ENCODE peak calls at places on chromosome 1, in six cellular contexts. A is IMR-90, L is H9, H is H1, N is trophoblast cell, E is neuronal stem cell. O is an unnamed sample.
A peak's percentile ranks its signal among the peaks of the same experiment; 100 is the strongest.

GRCh38 chr1:99266731-99267130 is 2.4 kb downstream of the PLPPR4 start:
- DNase-seq in E (no peak), A (peak; percentile 96), N (no peak), H (no peak), L (no peak), O (peak; percentile 85)

GRCh38 chr1:66778969-66779368 is 22.1 kb downstream of the INSL5 start:
- DNase-seq in N (no peak), A (no peak), L (no peak), H (no peak), E (no peak), O (no peak)

GRCh38 chr1:63812071-63812700 is 38.4 kb downstream of the ROR1 start:
- DNase-seq in N (no peak), L (no peak), H (no peak), A (no peak), E (no peak), O (no peak)

GRCh38 chr1:15418811-15419515 is 9.3 kb downstream of the EFHD2 start:
- DNase-seq in L (no peak), H (no peak), E (no peak), A (no peak), N (no peak), O (no peak)

GRCh38 chr1:162976628-162977027 is 92.5 kb upstream of the RGS4 start:
- DNase-seq in H (no peak), N (no peak), L (no peak), A (no peak), E (no peak), O (no peak)

GRCh38 chr1:33319186-33319948 is 1.5 kb downstream of the A3GALT2 start:
- DNase-seq in L (no peak), A (no peak), N (no peak), H (no peak), E (no peak), O (no peak)

GRCh38 chr1:40856656-40857302 is 5.4 kb downstream of the CITED4 start:
- DNase-seq in A (no peak), N (no peak), L (no peak), H (no peak), E (no peak), O (no peak)

GRCh38 chr1:169999357-169999756 is 75.1 kb downstream of the KIFAP3 start:
- DNase-seq in N (no peak), H (no peak), E (no peak), L (no peak), A (peak; percentile 84), O (peak; percentile 43)

GRCh38 chr1:62184291-62184690 is 10.4 kb upstream of the L1TD1 start:
- DNase-seq in N (no peak), L (peak; percentile 5), A (no peak), H (no peak), E (no peak), O (no peak)

GRCh38 chr1:62178372-62178771 is 16.3 kb upstream of the L1TD1 start:
- DNase-seq in H (no peak), A (no peak), L (no peak), E (no peak), N (no peak), O (no peak)

GRCh38 chr1:62177621-62178020 is 17.0 kb upstream of the L1TD1 start:
- DNase-seq in A (no peak), E (no peak), L (no peak), N (no peak), H (no peak), O (no peak)

GRCh38 chr1:62180649-62181048 is 14.0 kb upstream of the L1TD1 start:
- DNase-seq in A (no peak), H (no peak), N (peak; percentile 90), E (no peak), L (no peak), O (no peak)

DNA sequence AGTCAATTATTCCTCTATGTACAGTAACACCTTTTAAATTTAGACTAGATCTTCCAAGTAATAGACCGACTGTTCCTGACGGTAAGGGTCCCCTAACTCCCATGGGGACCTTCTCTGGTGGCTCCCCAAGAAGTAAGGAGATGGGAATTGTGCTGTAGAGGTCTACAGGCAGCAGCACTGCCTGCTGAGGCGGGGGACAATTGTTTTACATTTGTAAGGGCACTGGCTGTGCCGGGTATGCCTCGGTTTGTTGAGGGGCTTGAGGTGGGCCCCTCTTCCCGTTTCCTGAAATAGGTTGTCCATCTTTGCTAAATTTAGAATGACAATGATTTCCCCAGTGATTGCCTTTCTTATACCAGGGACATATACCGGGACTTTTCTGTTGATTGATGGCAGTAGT is 13.1 kb upstream of the L1TD1 start:
- DNase-seq in H (no peak), E (no peak), A (no peak), N (no peak), L (peak; percentile 66), O (no peak)
- H2BK5ac ChIP-seq in H (peak overlapping the region; percentile 95), E (no peak overlapping the region), A (no peak overlapping the region), N (no peak overlapping the region), L (no peak overlapping the region), O (no peak overlapping the region)

GRCh38 chr1:1752190-1752589 is 26.1 kb downstream of the NADK start:
- DNase-seq in H (no peak), A (no peak), E (no peak), N (no peak), L (no peak), O (no peak)

GRCh38 chr1:1754051-1754815 is 24.0 kb downstream of the NADK start:
- DNase-seq in L (no peak), H (no peak), A (no peak), N (no peak), E (no peak), O (no peak)

GRCh38 chr1:1755426-1755825 is 22.8 kb downstream of the NADK start:
- DNase-seq in N (no peak), E (no peak), L (no peak), H (no peak), A (no peak), O (no peak)

GRCh38 chr1:1753607-1754005 is 24.7 kb downstream of the NADK start:
- DNase-seq in H (no peak), L (no peak), N (no peak), A (no peak), E (no peak), O (no peak)

DNA sequence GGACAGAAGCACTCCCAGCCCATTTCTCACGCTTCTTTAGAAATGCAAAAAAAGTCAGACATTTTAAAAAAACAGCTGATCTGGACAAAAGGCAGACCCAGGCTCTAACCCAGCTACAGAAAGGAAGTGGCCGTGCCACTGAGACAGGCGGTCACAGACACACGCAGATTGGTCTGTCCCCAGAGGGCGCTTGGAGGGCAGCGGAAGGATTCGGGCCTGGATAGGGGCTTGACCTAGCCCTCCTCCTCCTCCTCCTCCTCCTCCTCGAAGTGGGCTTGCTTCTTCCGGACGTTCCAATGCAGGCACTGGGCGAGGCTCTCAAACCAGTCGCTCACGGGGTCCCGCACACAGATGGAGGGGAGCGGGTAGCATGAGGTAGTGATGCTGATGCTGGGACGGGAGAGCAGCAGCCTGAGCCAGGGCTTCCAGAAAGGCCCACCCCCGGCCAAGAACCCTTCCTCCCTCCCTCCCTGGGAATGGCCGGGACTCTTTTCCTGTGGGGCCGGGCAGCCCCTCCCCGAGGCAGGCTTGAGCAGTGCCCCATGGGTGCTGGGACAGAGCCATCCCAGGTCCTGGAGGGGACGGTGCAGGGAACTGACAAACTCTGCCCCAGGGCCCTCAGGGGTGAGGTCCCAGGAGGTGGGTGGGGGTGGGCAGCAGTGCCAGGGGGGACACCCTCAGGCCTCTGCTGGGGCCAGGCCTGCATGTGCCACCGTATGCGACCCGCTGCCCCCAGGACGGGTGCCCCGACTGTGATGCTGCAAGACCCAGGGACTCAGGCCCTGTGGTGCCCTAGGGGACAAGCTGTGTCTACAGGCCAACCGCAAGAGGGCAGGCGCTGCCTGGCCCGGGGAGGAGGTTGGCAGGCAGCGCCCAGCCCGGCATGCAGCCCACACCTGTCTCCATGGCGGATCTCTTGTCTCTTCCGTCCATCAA is 25.3 kb downstream of the NADK start:
- DNase-seq in E (no peak), A (no peak), H (no peak), L (no peak), N (no peak), O (no peak)
- H4K91ac ChIP-seq in E (no peak overlapping the region), A (no peak overlapping the region), H (no peak overlapping the region), L (no peak overlapping the region), N (no peak overlapping the region), O (no peak overlapping the region)

GRCh38 chr1:225808136-225808535 is 1.8 kb upstream of the EPHX1 start:
- DNase-seq in H (no peak), N (no peak), A (no peak), E (no peak), L (no peak), O (no peak)

GRCh38 chr1:225811622-225812487 is 1.9 kb downstream of the EPHX1 start:
- DNase-seq in A (no peak), N (no peak), E (no peak), L (peak; percentile 62), H (no peak), O (peak; percentile 37)

GRCh38 chr1:225812488-225813249 is 2.7 kb downstream of the EPHX1 start:
- DNase-seq in E (no peak), H (no peak), N (no peak), L (no peak), A (no peak), O (no peak)

GRCh38 chr1:225813250-225813964 is 3.5 kb downstream of the EPHX1 start:
- DNase-seq in N (no peak), H (no peak), A (peak; percentile 62), E (no peak), L (no peak), O (peak; percentile 85)

GRCh38 chr1:225809842-225810578 is at the start of gene EPHX1:
- DNase-seq in A (peak; percentile 84), N (peak; percentile 84), E (peak; percentile 74), L (peak; percentile 88), H (no peak), O (peak; percentile 91)
- H3K4ac ChIP-seq in A (peak within 1 kb of the TSS; percentile 40), N (no peak within 1 kb of the TSS), E (no peak within 1 kb of the TSS), L (no peak within 1 kb of the TSS), H (peak within 1 kb of the TSS; percentile 59), O (peak within 1 kb of the TSS; percentile 24)

GRCh38 chr1:166840309-166841302 is 1.3 kb downstream of the POGK start:
- DNase-seq in A (peak; percentile 46), L (no peak), N (peak; percentile 50), E (no peak), H (no peak), O (peak; percentile 68)
- H2BK5ac ChIP-seq in A (no peak overlapping the region), L (no peak overlapping the region), N (peak overlapping the region; percentile 8), E (no peak overlapping the region), H (peak overlapping the region; percentile 32), O (no peak overlapping the region)